ENCODE peak calls at places on chromosome 3, in ten cellular contexts. Z is Daoy; A is endothelial cell; F is ureter; C is K562; L is GM12878; X is AG08396; W is anterior cingulate cortex; T is SJSA1; K is activated naive CD8-positive, alpha-beta T cell treated with anti-CD3 and anti-CD28 coated beads, Interleukin-2, amount 50 U/mL, for 24 hours. E is an unnamed sample.

GRCh38 chr3:135131290-135131689 is 336.2 kb downstream of the EPHB1 start:
- DNase-seq in Z (no peak), A (no peak), F (no peak), C (no peak), L (no peak), X (no peak), W (no peak), T (no peak), K (no peak), E (no peak)

GRCh38 chr3:64318670-64319271 is 93.5 kb upstream of the PRICKLE2 start:
- DNase-seq in Z (no peak), A (no peak), F (no peak), C (no peak), L (no peak), X (no peak), W (no peak), T (no peak), K (no peak), E (no peak)

GRCh38 chr3:159172473-159172872 is 370.6 kb downstream of the MFSD1 start:
- DNase-seq in Z (no peak), A (no peak), F (no peak), C (no peak), L (no peak), X (no peak), W (no peak), T (no peak), K (no peak), E (no peak)

GRCh38 chr3:56133423-56133822 is 334.8 kb downstream of the ERC2 start:
- DNase-seq in Z (peak; percentile 27), A (no peak), F (no peak), C (no peak), L (no peak), X (no peak), W (no peak), T (no peak), K (no peak), E (peak; percentile 84)

GRCh38 chr3:5020262-5020722 is 41.1 kb downstream of the BHLHE40 start:
- DNase-seq in Z (no peak), A (no peak), F (no peak), C (no peak), L (no peak), X (no peak), W (no peak), T (no peak), K (no peak), E (no peak)

GRCh38 chr3:7095116-7095515 is 234.2 kb downstream of the GRM7 start:
- DNase-seq in Z (no peak), A (no peak), F (no peak), C (no peak), L (no peak), X (no peak), W (no peak), T (no peak), K (no peak), E (no peak)

GRCh38 chr3:61645148-61645547 is 83.8 kb downstream of the PTPRG start:
- DNase-seq in Z (no peak), A (no peak), F (no peak), C (no peak), L (no peak), X (no peak), W (no peak), T (no peak), K (no peak), E (no peak)

GRCh38 chr3:193605876-193606275 is 12.9 kb downstream of the OPA1 start:
- DNase-seq in Z (peak; percentile 66), A (peak; percentile 72), F (peak; percentile 58), C (peak; percentile 59), L (no peak), X (peak; percentile 48), W (no peak), T (peak; percentile 53), K (peak; percentile 54), E (peak; percentile 76)

GRCh38 chr3:72722930-72723726 is 125.1 kb downstream of the SHQ1 start:
- DNase-seq in Z (no peak), A (no peak), F (peak; percentile 75), C (no peak), L (peak; percentile 35), X (peak; percentile 57), W (no peak), T (peak; percentile 68), K (peak; percentile 24), E (peak; percentile 61)

GRCh38 chr3:127457094-127457475 is 133.4 kb downstream of the TPRA1 start:
- DNase-seq in Z (peak; percentile 86), A (peak; percentile 51), F (peak; percentile 53), C (no peak), L (no peak), X (peak; percentile 73), W (no peak), T (no peak), K (peak; percentile 34), E (peak; percentile 28)

E was measured in fibroblast of the aortic adventitia.